ENCODE peak calls at places on chromosomes 5 and 9, in four cellular contexts. One of them, this sample, is unnamed.

GRCh38 chr9:96304230-96304629 is 2.3 kb upstream of the HSD17B3 start:
- DNase-seq in A549: no peak
- DNase-seq in colonic mucosa: no peak
- DNase-seq in body of pancreas: no peak
- DNase-seq in this sample: no peak

GRCh38 chr9:93081931-93082330 is 14.1 kb upstream of the CARD19 start:
- DNase-seq in colonic mucosa: peak
- DNase-seq in A549: no peak
- DNase-seq in body of pancreas: no peak
- DNase-seq in this sample: no peak

GRCh38 chr5:16600397-16600796 is 16.4 kb downstream of the RETREG1 start:
- DNase-seq in colonic mucosa: peak
- DNase-seq in body of pancreas: peak
- DNase-seq in A549: no peak
- DNase-seq in this sample: no peak

GRCh38 chr9:97625620-97626019 is 7.5 kb downstream of the TSTD2 start:
- DNase-seq in A549: no peak
- DNase-seq in colonic mucosa: no peak
- DNase-seq in body of pancreas: no peak
- DNase-seq in this sample: no peak

GRCh38 chr5:15550502-15551115 is 50.6 kb downstream of the FBXL7 start:
- DNase-seq in body of pancreas: no peak
- DNase-seq in colonic mucosa: no peak
- DNase-seq in A549: no peak
- DNase-seq in this sample: no peak

GRCh38 chr9:133561976-133562554 is 27.6 kb downstream of the ADAMTSL2 start:
- DNase-seq in body of pancreas: no peak
- DNase-seq in A549: no peak
- DNase-seq in colonic mucosa: no peak
- DNase-seq in this sample: no peak

GRCh38 chr5:172540099-172540870 is 86.0 kb upstream of the SH3PXD2B start:
- DNase-seq in A549: no peak
- DNase-seq in colonic mucosa: peak
- DNase-seq in body of pancreas: no peak
- DNase-seq in this sample: no peak

GRCh38 chr9:93061260-93061751 is 2.8 kb downstream of the SUSD3 start:
- DNase-seq in A549: no peak
- DNase-seq in body of pancreas: no peak
- DNase-seq in colonic mucosa: no peak
- DNase-seq in this sample: no peak

GRCh38 chr9:90958328-90958727 is 156.7 kb downstream of the SYK start:
- DNase-seq in body of pancreas: no peak
- DNase-seq in colonic mucosa: no peak
- DNase-seq in A549: no peak
- DNase-seq in this sample: peak

GRCh38 chr9:136754059-136754572 is 3.9 kb downstream of the LCN8 start:
- DNase-seq in colonic mucosa: no peak
- DNase-seq in body of pancreas: no peak
- DNase-seq in A549: no peak
- DNase-seq in this sample: no peak

GRCh38 chr5:7261049-7261448 is 134.9 kb upstream of the ADCY2 start:
- DNase-seq in A549: peak
- DNase-seq in body of pancreas: peak
- DNase-seq in colonic mucosa: peak
- DNase-seq in this sample: peak

GRCh38 chr5:116361171-116361967 is 213.3 kb downstream of the SEMA6A start:
- DNase-seq in A549: no peak
- DNase-seq in colonic mucosa: peak
- DNase-seq in body of pancreas: peak
- DNase-seq in this sample: peak

GRCh38 chr5:53019320-53019719 is 30.2 kb downstream of the ITGA2 start:
- DNase-seq in A549: peak
- DNase-seq in body of pancreas: no peak
- DNase-seq in colonic mucosa: no peak
- DNase-seq in this sample: peak

GRCh38 chr5:72516916-72517315 is 9.7 kb upstream of the ZNF366 start:
- DNase-seq in colonic mucosa: no peak
- DNase-seq in body of pancreas: peak
- DNase-seq in A549: no peak
- DNase-seq in this sample: no peak

GRCh38 chr5:167710444-167711025 is 580.9 kb upstream of the WWC1 start:
- DNase-seq in colonic mucosa: no peak
- DNase-seq in A549: no peak
- DNase-seq in body of pancreas: no peak
- DNase-seq in this sample: no peak

GRCh38 chr5:112878760-112879159 is 17.7 kb downstream of the SRP19 start:
- DNase-seq in A549: no peak
- DNase-seq in colonic mucosa: no peak
- DNase-seq in body of pancreas: no peak
- DNase-seq in this sample: peak

GRCh38 chr9:86660146-86660545 is 287.2 kb downstream of the GAS1 start:
- DNase-seq in body of pancreas: no peak
- DNase-seq in colonic mucosa: no peak
- DNase-seq in A549: no peak
- DNase-seq in this sample: no peak

GRCh38 chr5:56440871-56441740 is 208.0 kb upstream of the ANKRD55 start:
- DNase-seq in body of pancreas: peak
- DNase-seq in colonic mucosa: peak
- DNase-seq in A549: peak
- DNase-seq in this sample: peak

GRCh38 chr5:35741126-35741711 is 115.5 kb upstream of the IL7R start:
- DNase-seq in A549: no peak
- DNase-seq in colonic mucosa: no peak
- DNase-seq in body of pancreas: no peak
- DNase-seq in this sample: no peak

GRCh38 chr5:10250804-10251276 is 760 bp downstream of the CCT5 start:
- DNase-seq in body of pancreas: no peak
- DNase-seq in A549: no peak
- DNase-seq in colonic mucosa: no peak
- DNase-seq in this sample: no peak

GRCh38 chr9:93686127-93686879 is 109.9 kb downstream of the PHF2 start:
- DNase-seq in A549: no peak
- DNase-seq in colonic mucosa: no peak
- DNase-seq in body of pancreas: no peak
- DNase-seq in this sample: no peak

GRCh38 chr9:80320480-80320879 is 748.7 kb downstream of the TLE4 start:
- DNase-seq in body of pancreas: no peak
- DNase-seq in A549: no peak
- DNase-seq in colonic mucosa: no peak
- DNase-seq in this sample: no peak

GRCh38 chr9:96075111-96075510 is 199.6 kb downstream of the ERCC6L2 start:
- DNase-seq in A549: no peak
- DNase-seq in colonic mucosa: no peak
- DNase-seq in body of pancreas: no peak
- DNase-seq in this sample: no peak

GRCh38 chr9:136665111-136665703 is 2.5 kb downstream of the EGFL7 start:
- DNase-seq in body of pancreas: no peak
- DNase-seq in colonic mucosa: no peak
- DNase-seq in A549: peak
- DNase-seq in this sample: no peak

GRCh38 chr5:159814222-159814621 is 102.1 kb upstream of the ADRA1B start:
- DNase-seq in A549: no peak
- DNase-seq in colonic mucosa: no peak
- DNase-seq in body of pancreas: no peak
- DNase-seq in this sample: no peak

GRCh38 chr9:111952559-111952958 is 55.9 kb downstream of the UGCG start:
- DNase-seq in A549: no peak
- DNase-seq in colonic mucosa: no peak
- DNase-seq in body of pancreas: no peak
- DNase-seq in this sample: no peak

GRCh38 chr9:125240649-125240999 is 519 bp downstream of the HSPA5 start:
- DNase-seq in body of pancreas: peak
- DNase-seq in colonic mucosa: peak
- DNase-seq in A549: no peak
- DNase-seq in this sample: peak

DNA sequence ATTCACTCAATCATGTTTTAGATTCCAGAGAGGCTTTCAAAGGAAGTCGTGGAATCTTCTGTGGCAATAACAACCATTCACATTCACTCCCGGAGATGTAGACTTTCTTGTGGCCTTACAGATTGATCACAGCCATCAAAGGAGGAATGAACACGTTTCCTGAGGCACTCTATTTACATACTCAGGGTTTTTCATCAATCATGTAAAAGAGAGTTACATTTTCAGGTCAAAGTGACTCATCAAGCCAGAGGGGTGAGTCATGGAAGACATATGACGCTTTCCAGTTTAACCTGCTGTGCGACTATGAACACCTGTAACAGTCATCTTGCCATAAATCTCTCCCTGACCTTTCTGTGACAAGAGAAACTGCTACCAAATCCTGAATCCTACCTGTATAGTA is 39.3 kb upstream of the RAD23B start:
- DNase-seq in A549: no peak
- DNase-seq in body of pancreas: peak
- DNase-seq in colonic mucosa: peak
- DNase-seq in this sample: peak
- H3K4me3 ChIP-seq in A549: no peak
- H3K4me3 ChIP-seq in body of pancreas: no peak
- H3K4me3 ChIP-seq in colonic mucosa: no peak
- H3K4me3 ChIP-seq in this sample: no peak

GRCh38 chr9:91992636-91993035 is 42.6 kb upstream of the ROR2 start:
- DNase-seq in colonic mucosa: no peak
- DNase-seq in A549: no peak
- DNase-seq in body of pancreas: no peak
- DNase-seq in this sample: no peak

GRCh38 chr9:91994422-91994821 is 44.4 kb upstream of the ROR2 start:
- DNase-seq in A549: no peak
- DNase-seq in colonic mucosa: no peak
- DNase-seq in body of pancreas: no peak
- DNase-seq in this sample: peak

GRCh38 chr9:91991621-91992435 is 41.8 kb upstream of the ROR2 start:
- DNase-seq in colonic mucosa: no peak
- DNase-seq in body of pancreas: no peak
- DNase-seq in A549: no peak
- DNase-seq in this sample: no peak

DNA sequence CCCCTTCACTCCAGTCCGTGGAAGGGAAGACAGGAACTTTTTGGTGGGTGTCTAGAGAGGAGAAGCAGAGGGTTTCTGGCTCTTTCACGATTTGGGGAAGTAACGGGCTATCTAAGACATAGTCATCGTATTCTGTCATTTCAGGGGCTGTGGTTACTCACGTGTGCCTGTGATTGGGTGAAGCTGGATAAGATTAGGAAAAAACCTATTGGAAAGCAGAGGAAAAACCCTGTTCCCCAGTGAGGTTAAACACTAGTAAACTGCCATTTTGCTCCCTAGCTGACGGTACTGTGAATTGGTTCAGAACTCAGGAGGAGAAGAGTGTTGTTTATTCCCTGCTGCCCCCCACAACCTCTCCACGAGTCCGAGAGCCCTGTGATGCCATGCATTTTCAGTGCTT is 45.0 kb upstream of the ROR2 start:
- DNase-seq in colonic mucosa: no peak
- DNase-seq in body of pancreas: no peak
- DNase-seq in A549: no peak
- DNase-seq in this sample: no peak
- H3K4me3 ChIP-seq in colonic mucosa: no peak
- H3K4me3 ChIP-seq in body of pancreas: no peak
- H3K4me3 ChIP-seq in A549: no peak
- H3K4me3 ChIP-seq in this sample: no peak

DNA sequence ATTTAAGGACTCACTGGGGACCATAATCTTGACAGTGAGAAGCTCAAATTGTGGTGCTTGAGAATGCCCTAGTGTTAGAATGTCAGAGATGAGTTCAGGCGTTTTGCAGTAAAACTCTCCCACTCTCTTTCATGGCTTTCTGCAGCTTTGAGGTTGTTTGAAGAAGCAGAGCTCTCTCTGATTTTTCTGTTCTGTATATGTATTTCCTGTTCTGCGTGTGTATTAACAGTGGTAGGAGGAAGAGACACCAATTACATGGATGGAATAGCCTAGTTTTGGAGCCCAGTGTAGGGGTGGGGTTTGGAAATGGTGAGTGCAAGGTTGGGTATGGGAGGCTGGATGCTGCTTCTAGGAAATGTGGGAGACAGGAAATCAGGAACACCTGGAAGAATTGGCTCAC is 12.4 kb downstream of the LARP1 start:
- DNase-seq in A549: no peak
- DNase-seq in body of pancreas: no peak
- DNase-seq in colonic mucosa: no peak
- DNase-seq in this sample: no peak
- H3K4me3 ChIP-seq in A549: no peak
- H3K4me3 ChIP-seq in body of pancreas: no peak
- H3K4me3 ChIP-seq in colonic mucosa: no peak
- H3K4me3 ChIP-seq in this sample: no peak

GRCh38 chr5:173891367-173891766 is 3.2 kb downstream of the CPEB4 start:
- DNase-seq in A549: no peak
- DNase-seq in body of pancreas: no peak
- DNase-seq in colonic mucosa: no peak
- DNase-seq in this sample: no peak
- H3K4me3 ChIP-seq in A549: peak
- H3K4me3 ChIP-seq in body of pancreas: no peak
- H3K4me3 ChIP-seq in colonic mucosa: peak
- H3K4me3 ChIP-seq in this sample: peak

GRCh38 chr5:177132504-177133118 is 962 bp upstream of the NSD1 start:
- DNase-seq in colonic mucosa: no peak
- DNase-seq in A549: no peak
- DNase-seq in body of pancreas: no peak
- DNase-seq in this sample: peak

GRCh38 chr5:177131711-177132503 is 1.7 kb upstream of the NSD1 start:
- DNase-seq in colonic mucosa: no peak
- DNase-seq in body of pancreas: no peak
- DNase-seq in A549: no peak
- DNase-seq in this sample: peak

GRCh38 chr5:177133119-177133844 is at the start of gene NSD1:
- DNase-seq in A549: peak
- DNase-seq in colonic mucosa: peak
- DNase-seq in body of pancreas: peak
- DNase-seq in this sample: peak

GRCh38 chr5:177134653-177135225 is 1.2 kb downstream of the NSD1 start:
- DNase-seq in A549: no peak
- DNase-seq in colonic mucosa: no peak
- DNase-seq in body of pancreas: no peak
- DNase-seq in this sample: no peak

DNA sequence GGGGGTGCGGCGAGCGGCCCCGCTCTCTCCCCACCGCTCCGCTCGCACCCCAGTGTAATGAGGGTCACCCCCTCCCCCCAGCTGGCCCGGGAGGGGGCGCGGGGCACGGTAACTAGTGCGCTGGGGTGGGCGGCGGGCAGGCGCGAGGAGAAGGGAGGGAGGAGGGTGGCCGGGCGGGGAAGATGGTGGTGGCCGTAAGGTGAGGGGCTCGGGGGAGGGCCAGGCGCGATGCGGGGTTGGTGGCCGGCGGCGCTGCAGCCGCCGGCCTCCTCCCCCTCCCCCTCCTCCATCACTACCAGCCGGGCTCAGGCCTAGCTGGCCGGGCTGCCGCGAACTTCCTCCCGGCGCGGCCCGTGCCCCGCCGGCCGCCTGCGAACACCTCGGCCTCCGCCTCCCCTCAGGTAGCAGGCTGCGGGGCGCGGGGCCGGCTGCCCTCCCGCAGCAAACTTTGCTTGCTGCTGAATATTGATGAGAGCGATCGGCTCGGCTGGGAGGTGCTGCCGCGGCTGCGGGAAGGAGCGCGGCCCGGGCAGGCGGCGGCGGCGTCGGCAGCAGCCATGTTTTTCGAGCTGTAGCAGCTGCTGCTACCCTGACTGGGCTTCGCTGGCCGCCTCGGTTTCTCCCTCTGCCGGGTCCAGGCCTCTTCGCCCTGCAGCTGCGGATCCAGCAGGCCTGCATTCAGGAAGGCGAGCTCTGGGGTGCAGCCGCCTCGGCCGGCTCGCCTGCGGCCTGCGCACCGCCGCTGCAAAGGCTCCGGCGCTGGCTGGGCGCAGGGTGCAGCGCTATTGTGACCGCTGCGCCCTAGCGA is 476 bp downstream of the NSD1 start:
- DNase-seq in colonic mucosa: peak
- DNase-seq in body of pancreas: peak
- DNase-seq in A549: peak
- DNase-seq in this sample: peak
- H3K4me3 ChIP-seq in colonic mucosa: peak
- H3K4me3 ChIP-seq in body of pancreas: peak
- H3K4me3 ChIP-seq in A549: peak
- H3K4me3 ChIP-seq in this sample: peak